ENCODE peak calls at places on chromosomes 12 and 14, in nine cellular contexts. X is NCI-H146; W is sigmoid colon; B is stimulated activated CD8-positive, alpha-beta memory T cell treated with anti-CD3 and anti-CD28 coated beads, Interleukin-7, amount 100 ng/mL, for 1 hour; Y is putamen; F is AG09319; C is dermis blood vessel endothelial cell; H is amniotic epithelial cell; Q is GM20000. S is an unnamed sample.

GRCh38 chr12:109488051-109488665 is 10.7 kb downstream of the UBE3B start:
- DNase-seq in Q (no peak), X (no peak), H (no peak), Y (no peak), F (no peak), W (no peak), C (no peak), B (no peak), S (no peak)

GRCh38 chr14:105882626-105883025 is 356.2 kb downstream of the TMEM121 start:
- DNase-seq in C (no peak), W (no peak), H (no peak), X (no peak), Y (no peak), Q (no peak), B (no peak), F (no peak), S (no peak)

GRCh38 chr12:52347546-52348510 is 19.5 kb downstream of the KRT85 start:
- DNase-seq in F (no peak), X (no peak), W (no peak), C (no peak), Y (no peak), H (peak), B (no peak), Q (no peak), S (no peak)

GRCh38 chr12:117063162-117063911 is 35.9 kb downstream of the TESC start:
- DNase-seq in C (no peak), Q (no peak), Y (peak), F (no peak), H (no peak), B (no peak), W (no peak), X (no peak), S (no peak)

GRCh38 chr12:78898416-78898815 is 33.8 kb downstream of the SYT1 start:
- DNase-seq in F (no peak), C (peak), B (no peak), W (peak), Y (no peak), Q (no peak), X (peak), H (peak), S (no peak)

GRCh38 chr12:127381681-127382080 is 885.3 kb upstream of the TMEM132C start:
- DNase-seq in Y (no peak), C (no peak), W (no peak), X (no peak), F (no peak), Q (no peak), B (no peak), H (peak), S (no peak)

GRCh38 chr14:96105089-96105920 is 66.1 kb downstream of the C14orf132 start:
- DNase-seq in Y (no peak), W (peak), B (no peak), C (no peak), F (no peak), Q (no peak), H (peak), X (no peak), S (no peak)

GRCh38 chr12:106251636-106252035 is 3.8 kb upstream of the CKAP4 start:
- DNase-seq in C (no peak), B (no peak), Q (no peak), Y (no peak), F (no peak), H (peak), X (no peak), W (no peak), S (no peak)

GRCh38 chr12:40262657-40263056 is 37.9 kb downstream of the LRRK2 start:
- DNase-seq in W (no peak), X (no peak), H (no peak), C (no peak), F (no peak), Y (no peak), B (no peak), Q (peak), S (no peak)

S was measured in activated CD4-positive, CD25-positive, alpha-beta regulatory T cell.